ENCODE peak calls at places on chromosomes 3 and 15, in six cellular contexts. G is GM12891, U is H1, Q is HepG2, H is GM12878, R is K562. A is an unnamed sample.

GRCh38 chr15:91694131-91694828 is 159.2 kb upstream of the SLCO3A1 start:
- DNase-seq in G (no peak), U (no peak), Q (no peak), H (no peak), R (no peak), A (no peak)

GRCh38 chr15:80405554-80405850 is 1.3 kb downstream of the ARNT2 start:
- DNase-seq in G (no peak), U (no peak), Q (no peak), H (no peak), R (no peak), A (no peak)

GRCh38 chr3:113222412-113223086 is 11.2 kb downstream of the BOC start:
- DNase-seq in G (no peak), U (no peak), Q (no peak), H (no peak), R (no peak), A (no peak)

GRCh38 chr3:18111702-18112311 is 313.3 kb downstream of the SATB1 start:
- DNase-seq in G (peak; percentile 3), U (no peak), Q (peak; percentile 5), H (peak; percentile 31), R (no peak), A (no peak)

GRCh38 chr3:2802429-2802828 is 307.7 kb downstream of the IL5RA start:
- DNase-seq in G (no peak), U (no peak), Q (no peak), H (peak; percentile 11), R (no peak), A (no peak)

GRCh38 chr3:112437146-112438022 is 61.9 kb downstream of the BTLA start:
- DNase-seq in G (no peak), U (no peak), Q (peak; percentile 9), H (no peak), R (no peak), A (no peak)

GRCh38 chr15:100438570-100438969 is 90.2 kb downstream of the CERS3 start:
- DNase-seq in G (no peak), U (no peak), Q (no peak), H (peak; percentile 5), R (no peak), A (no peak)

GRCh38 chr15:52097176-52097575 is 15.4 kb downstream of the BCL2L10 start:
- DNase-seq in G (no peak), U (no peak), Q (no peak), H (no peak), R (peak; percentile 18), A (no peak)

GRCh38 chr15:23569513-23569912 is 4.0 kb downstream of the MKRN3 start:
- DNase-seq in G (no peak), U (no peak), Q (no peak), H (no peak), R (no peak), A (no peak)

GRCh38 chr3:133944181-133944580 is 48.5 kb upstream of the RAB6B start:
- DNase-seq in G (no peak), U (no peak), Q (no peak), H (no peak), R (no peak), A (no peak)

GRCh38 chr3:129591932-129592331 is 14.5 kb downstream of the PLXND1 start:
- DNase-seq in G (no peak), U (no peak), Q (no peak), H (no peak), R (no peak), A (no peak)

GRCh38 chr15:51814616-51815015 is 14.8 kb upstream of the TMOD3 start:
- DNase-seq in G (no peak), U (no peak), Q (no peak), H (no peak), R (no peak), A (no peak)

GRCh38 chr3:48042071-48042760 is 26.0 kb upstream of the MAP4 start:
- DNase-seq in G (no peak), U (no peak), Q (no peak), H (peak; percentile 16), R (no peak), A (no peak)

GRCh38 chr3:141782386-141782932 is 19.3 kb downstream of the GRK7 start:
- DNase-seq in G (no peak), U (no peak), Q (no peak), H (no peak), R (peak; percentile 30), A (no peak)

GRCh38 chr3:10173926-10174435 is 9.3 kb downstream of the IRAK2 start:
- DNase-seq in G (no peak), U (no peak), Q (peak; percentile 55), H (no peak), R (peak; percentile 52), A (no peak)

GRCh38 chr3:42803800-42804112 is 534 bp downstream of the HIGD1A start:
- DNase-seq in G (peak; percentile 20), U (no peak), Q (peak; percentile 31), H (no peak), R (no peak), A (peak; percentile 24)

GRCh38 chr3:123194552-123194951 is 7.2 kb upstream of the SEC22A start:
- DNase-seq in G (no peak), U (peak; percentile 78), Q (peak; percentile 38), H (no peak), R (peak; percentile 46), A (no peak)

GRCh38 chr3:140902791-140903190 is 38.8 kb upstream of the SLC25A36 start:
- DNase-seq in G (no peak), U (no peak), Q (no peak), H (no peak), R (no peak), A (no peak)

GRCh38 chr15:50813865-50814264 is 48.4 kb upstream of the SPPL2A start:
- DNase-seq in G (no peak), U (no peak), Q (no peak), H (no peak), R (no peak), A (no peak)

DNA sequence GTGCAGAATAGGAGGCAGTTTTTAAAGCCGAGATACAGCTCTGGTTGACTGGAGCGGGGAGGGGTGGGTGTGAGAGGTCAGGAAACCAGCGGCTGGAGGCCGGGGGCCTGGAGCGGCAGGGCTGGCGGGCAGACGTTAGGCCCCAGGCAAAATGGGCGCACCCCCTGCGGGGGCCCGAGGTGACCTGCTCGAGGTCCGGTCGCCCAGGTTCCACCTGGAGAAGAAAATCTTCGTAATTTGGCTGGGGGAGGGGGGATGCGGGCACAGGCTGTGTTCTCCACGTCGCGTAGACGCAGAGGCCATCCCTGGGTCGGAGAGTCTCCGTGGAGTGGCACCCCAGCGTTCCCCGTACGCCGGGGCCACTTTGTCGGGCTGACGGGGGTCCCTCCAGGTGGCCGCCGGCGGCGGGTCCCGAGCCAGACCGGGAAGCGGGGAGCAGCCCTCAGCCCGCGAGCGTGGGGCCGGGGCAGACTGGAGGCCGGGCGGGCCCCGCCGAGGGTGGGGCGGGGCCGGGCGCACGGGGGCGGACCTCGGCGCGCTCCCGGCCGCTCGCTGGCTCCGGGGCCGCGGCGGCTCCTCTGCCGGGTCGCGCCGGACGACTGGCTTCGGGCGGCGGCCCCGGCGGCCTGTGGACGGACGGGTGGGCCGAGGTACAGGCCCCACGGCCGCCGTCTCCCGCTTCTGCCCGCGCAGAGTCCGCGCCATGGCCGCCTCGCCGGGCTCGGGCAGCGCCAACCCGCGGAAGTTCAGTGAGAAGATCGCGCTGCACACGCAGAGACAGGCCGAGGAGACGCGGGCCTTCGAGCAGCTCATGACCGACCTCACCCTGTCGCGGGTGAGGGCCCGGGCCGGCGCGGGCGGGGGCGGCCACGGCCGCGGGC is at the start of gene CRTC3:
- DNase-seq in G (peak; percentile 70), U (peak; percentile 75), Q (no peak), H (no peak), R (peak; percentile 92), A (peak; percentile 75)
- TF ChIP-seq POLR2A in G (no peak), U (no peak), Q (no peak), H (peak; percentile 82), R (peak; percentile 57), A (peak; percentile 64)

GRCh38 chr3:54983266-54983910 is 55.5 kb upstream of the LRTM1 start:
- DNase-seq in G (no peak), U (no peak), Q (no peak), H (no peak), R (no peak), A (no peak)

GRCh38 chr3:54989023-54989380 is 61.1 kb upstream of the LRTM1 start:
- DNase-seq in G (no peak), U (no peak), Q (no peak), H (no peak), R (no peak), A (no peak)

GRCh38 chr3:54987719-54988118 is 59.9 kb upstream of the LRTM1 start:
- DNase-seq in G (no peak), U (no peak), Q (no peak), H (no peak), R (no peak), A (no peak)

GRCh38 chr3:54986294-54986693 is 58.4 kb upstream of the LRTM1 start:
- DNase-seq in G (no peak), U (no peak), Q (no peak), H (no peak), R (no peak), A (no peak)

DNA sequence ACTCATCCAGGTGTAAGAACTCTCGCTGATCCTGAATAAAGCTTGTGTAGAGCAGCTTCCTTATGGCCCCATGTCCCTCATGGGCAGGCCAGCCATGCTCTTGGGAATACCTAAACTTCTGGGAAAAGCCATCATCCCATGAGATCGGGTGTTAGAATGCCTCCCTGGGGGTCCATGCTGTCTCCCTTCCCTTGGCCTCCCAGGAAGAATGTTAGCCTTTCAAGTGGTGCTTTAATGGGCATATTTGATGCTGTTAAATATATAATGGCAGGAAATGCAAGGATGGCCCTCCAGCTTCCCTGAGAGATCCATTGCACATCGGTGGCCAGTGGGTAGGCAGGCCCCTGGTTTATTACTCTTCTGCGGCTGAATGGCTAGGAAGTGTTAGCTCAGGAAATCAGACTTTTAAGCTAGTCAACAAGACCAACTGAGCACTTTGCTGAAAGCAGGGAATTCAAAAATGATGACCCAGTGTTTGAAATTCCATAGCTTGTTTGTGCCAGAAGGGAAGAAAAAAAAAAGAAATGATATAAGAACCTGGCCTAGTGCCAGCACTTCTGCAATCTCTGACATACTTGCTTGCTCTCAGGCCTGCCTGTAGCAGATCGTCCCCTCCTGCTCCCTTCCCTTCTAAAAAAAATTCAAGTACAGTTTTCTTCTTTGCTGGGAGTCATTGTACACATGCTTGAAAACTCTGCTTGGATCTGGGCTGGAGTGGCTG is 60.6 kb upstream of the LRTM1 start:
- DNase-seq in G (no peak), U (no peak), Q (no peak), H (no peak), R (no peak), A (no peak)
- TF ChIP-seq TAF1 in G (no peak), U (no peak), Q (no peak), H (no peak), R (no peak), A (no peak)

GRCh38 chr3:184314700-184315505 is 497 bp downstream of the EIF4G1 start:
- DNase-seq in G (peak; percentile 67), U (peak; percentile 69), Q (peak; percentile 48), H (no peak), R (peak; percentile 85), A (peak; percentile 61)
- TF ChIP-seq POLR2AphosphoS5 in G (no peak), U (peak; percentile 41), Q (no peak), H (peak; percentile 2), R (no peak), A (peak; percentile 6)

GRCh38 chr3:71583569-71584215 is at the start of gene FOXP1:
- DNase-seq in G (no peak), U (peak; percentile 82), Q (peak; percentile 66), H (no peak), R (peak; percentile 43), A (no peak)
- TF ChIP-seq POLR2A in G (no peak), U (peak; percentile 42), Q (no peak), H (no peak), R (no peak), A (no peak)

GRCh38 chr3:162287600-162287999 is 791.0 kb downstream of the OTOL1 start:
- DNase-seq in G (no peak), U (no peak), Q (no peak), H (no peak), R (no peak), A (no peak)

GRCh38 chr3:162285252-162285651 is 788.6 kb downstream of the OTOL1 start:
- DNase-seq in G (no peak), U (no peak), Q (no peak), H (no peak), R (no peak), A (no peak)
- TF ChIP-seq TAF1 in G (no peak), U (no peak), Q (no peak), H (no peak), R (no peak), A (no peak)